ENCODE peak calls at places on chromosomes 3 and 15, in four cellular contexts. G is B cell; N is activated CD8-positive, alpha-beta T cell treated with anti-CD3 and anti-CD28 coated beads, Interleukin-2, amount 10 ng/mL, durations not matched to agents 7 days and 5 days; O is aorta. Q is an unnamed sample.

GRCh38 chr15:77474310-77474986 is 53.8 kb downstream of the HMG20A start:
- DNase-seq in N (no peak), O (no peak), G (no peak), Q (no peak)

GRCh38 chr3:37816271-37816670 is 45.4 kb upstream of the CTDSPL start:
- DNase-seq in G (no peak), N (no peak), O (no peak), Q (no peak)

GRCh38 chr3:50324351-50325144 is 2.0 kb upstream of the HYAL2 start:
- DNase-seq in G (peak), O (peak), N (peak), Q (peak)

GRCh38 chr15:76994001-76994400 is 925 bp upstream of the PSTPIP1 start:
- DNase-seq in G (no peak), O (peak), N (peak), Q (no peak)

GRCh38 chr15:64324513-64324912 is 31.5 kb downstream of the CSNK1G1 start:
- DNase-seq in N (no peak), G (no peak), O (no peak), Q (no peak)

GRCh38 chr15:40647523-40647922 is 47.5 kb upstream of the RAD51 start:
- DNase-seq in N (no peak), G (no peak), O (no peak), Q (no peak)

GRCh38 chr3:88105325-88105724 is 44.4 kb upstream of the C3orf38 start:
- DNase-seq in O (no peak), N (no peak), G (no peak), Q (no peak)

GRCh38 chr3:57069471-57070010 is 9.1 kb downstream of the SPATA12 start:
- DNase-seq in N (no peak), O (no peak), G (no peak), Q (no peak)

GRCh38 chr3:65888980-65889706 is 149.6 kb downstream of the MAGI1 start:
- DNase-seq in N (no peak), G (no peak), O (peak), Q (no peak)

GRCh38 chr3:81823086-81823485 is 61.6 kb upstream of the GBE1 start:
- DNase-seq in G (no peak), O (no peak), N (no peak), Q (no peak)